ENCODE peak calls at places on chromosomes 2 and 18, in eight cellular contexts. U is substantia nigra; H is effector memory CD4-positive, alpha-beta T cell; K is heart left ventricle; L is upper lobe of right lung; V is CD4-positive, alpha-beta T cell; F is dorsolateral prefrontal cortex; P is CD8-positive, alpha-beta T cell. B is an unnamed sample.
A peak's percentile ranks its signal among the peaks of the same experiment; 100 is the strongest.

GRCh38 chr18:50805732-50806131 is 14.1 kb downstream of the MRO start:
- DNase-seq in U (no peak), H (no peak), P (no peak), F (no peak), K (no peak), V (no peak), L (no peak), B (no peak)

GRCh38 chr2:170362895-170363582 is 185.1 kb downstream of the MYO3B start:
- DNase-seq in V (no peak), U (no peak), F (no peak), H (no peak), K (no peak), L (no peak), P (no peak), B (no peak)

GRCh38 chr18:54712315-54712714 is 116.0 kb upstream of the RAB27B start:
- DNase-seq in U (no peak), K (no peak), L (no peak), P (no peak), F (no peak), H (no peak), V (no peak), B (no peak)

GRCh38 chr2:67782443-67782842 is 280.4 kb downstream of the C1D start:
- DNase-seq in P (no peak), H (no peak), F (no peak), V (no peak), L (no peak), U (no peak), K (peak; percentile 28), B (no peak)

GRCh38 chr2:80335411-80335810 is 30.9 kb upstream of the LRRTM1 start:
- DNase-seq in F (no peak), U (no peak), V (no peak), K (no peak), P (no peak), H (no peak), L (no peak), B (no peak)

GRCh38 chr18:48735070-48735676 is 196.3 kb downstream of the CTIF start:
- DNase-seq in F (no peak), H (no peak), U (no peak), L (no peak), K (no peak), P (no peak), V (no peak), B (no peak)

GRCh38 chr2:160411167-160411566 is 82.4 kb downstream of the RBMS1 start:
- DNase-seq in H (peak; percentile 9), V (no peak), U (no peak), P (peak; percentile 23), L (no peak), F (no peak), K (no peak), B (no peak)

GRCh38 chr18:60599267-60599666 is 226.7 kb upstream of the MC4R start:
- DNase-seq in K (no peak), P (no peak), H (no peak), L (no peak), U (no peak), V (no peak), F (no peak), B (no peak)

GRCh38 chr2:169046440-169047151 is 15.5 kb upstream of the ABCB11 start:
- DNase-seq in U (no peak), F (no peak), H (no peak), K (no peak), P (no peak), L (no peak), V (no peak), B (no peak)

GRCh38 chr2:128155970-128156369 is 65.0 kb downstream of the UGGT1 start:
- DNase-seq in L (no peak), F (no peak), V (no peak), U (no peak), P (no peak), H (no peak), K (no peak), B (no peak)

GRCh38 chr2:128157644-128158043 is 66.6 kb downstream of the UGGT1 start:
- DNase-seq in H (no peak), K (no peak), F (no peak), U (no peak), V (no peak), L (no peak), P (no peak), B (no peak)

GRCh38 chr2:128156812-128157211 is 65.8 kb downstream of the UGGT1 start:
- DNase-seq in L (no peak), U (no peak), P (no peak), H (no peak), F (no peak), K (no peak), V (no peak), B (no peak)

GRCh38 chr2:128153786-128154185 is 62.8 kb downstream of the UGGT1 start:
- DNase-seq in F (no peak), U (no peak), P (no peak), L (no peak), V (no peak), K (no peak), H (no peak), B (no peak)

DNA sequence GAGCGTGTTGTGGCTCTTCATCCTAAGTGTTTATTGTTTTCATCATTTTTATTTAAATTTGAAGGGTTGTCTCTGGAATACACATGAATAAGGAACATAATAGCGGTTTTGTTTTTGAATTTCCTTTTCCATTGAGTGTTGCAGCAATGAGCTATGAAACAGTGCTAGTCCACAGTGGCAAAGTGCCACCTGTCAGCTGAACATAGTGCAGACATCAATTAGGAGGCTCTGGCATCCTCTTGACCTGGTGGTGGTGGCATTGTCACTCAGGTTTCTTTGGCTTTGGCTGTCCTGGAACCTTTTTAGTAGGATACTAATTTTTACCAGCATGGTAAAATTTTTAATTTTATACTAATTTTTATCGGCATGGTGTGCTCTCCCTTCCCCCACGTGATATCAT is 63.2 kb downstream of the UGGT1 start:
- DNase-seq in L (no peak), H (no peak), V (no peak), U (no peak), P (no peak), F (peak; percentile 18), K (peak; percentile 69), B (no peak)
- H3K27ac ChIP-seq in L (no peak overlapping the region), H (no peak overlapping the region), V (no peak overlapping the region), U (no peak overlapping the region), P (no peak overlapping the region), F (peak overlapping the region; percentile 38), K (peak overlapping the region; percentile 41), B (no peak overlapping the region)

GRCh38 chr2:29902356-29902755 is 19.0 kb downstream of the ALK start:
- DNase-seq in V (no peak), F (no peak), P (no peak), L (no peak), H (no peak), U (no peak), K (no peak), B (no peak)

GRCh38 chr2:29895296-29895695 is 26.1 kb downstream of the ALK start:
- DNase-seq in F (no peak), P (no peak), V (no peak), K (no peak), U (no peak), L (no peak), H (no peak), B (no peak)

DNA sequence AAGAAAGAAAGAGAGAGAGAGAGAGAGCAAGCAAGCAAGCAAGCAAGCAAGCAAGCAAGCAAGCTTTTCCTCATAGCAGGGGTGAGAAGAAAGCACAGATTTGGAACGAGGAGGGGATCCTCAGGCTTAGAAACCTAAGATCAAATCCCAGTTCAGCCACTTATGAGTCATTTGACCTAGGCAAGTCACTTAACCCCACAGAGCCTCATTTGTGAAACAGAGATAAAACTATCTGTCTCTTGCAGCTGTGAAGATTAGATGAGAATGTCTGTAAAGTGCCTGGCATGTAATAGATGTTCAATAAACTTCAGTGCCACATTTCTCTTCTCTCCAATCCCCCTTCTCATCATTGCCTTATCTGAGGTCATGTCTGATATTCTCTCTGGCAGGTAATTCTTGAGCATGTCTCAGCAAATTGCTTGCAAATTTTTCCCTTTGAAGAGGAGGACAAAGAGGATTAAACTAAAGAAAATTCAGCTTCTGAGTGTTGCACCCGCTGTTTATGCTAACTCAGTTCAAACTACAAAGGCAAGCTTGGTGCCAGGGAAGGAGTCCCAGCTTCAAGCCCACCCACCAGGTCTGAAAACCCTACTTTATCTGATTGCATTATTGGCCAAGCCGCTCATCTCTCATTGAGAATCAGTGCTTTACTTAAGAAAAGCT is 20.3 kb downstream of the ALK start:
- DNase-seq in K (no peak), L (no peak), V (no peak), U (no peak), F (no peak), P (no peak), H (no peak), B (no peak)
- H3K27ac ChIP-seq in K (no peak overlapping the region), L (no peak overlapping the region), V (no peak overlapping the region), U (no peak overlapping the region), F (no peak overlapping the region), P (no peak overlapping the region), H (no peak overlapping the region), B (no peak overlapping the region)

GRCh38 chr2:68833162-68833561 is 38.0 kb downstream of the BMP10 start:
- DNase-seq in F (no peak), U (no peak), K (no peak), P (no peak), L (no peak), V (no peak), H (no peak), B (no peak)
- H3K27ac ChIP-seq in F (peak overlapping the region; percentile 66), U (peak overlapping the region; percentile 73), K (peak overlapping the region; percentile 79), P (no peak overlapping the region), L (peak overlapping the region; percentile 83), V (no peak overlapping the region), H (no peak overlapping the region), B (peak overlapping the region; percentile 46)

DNA sequence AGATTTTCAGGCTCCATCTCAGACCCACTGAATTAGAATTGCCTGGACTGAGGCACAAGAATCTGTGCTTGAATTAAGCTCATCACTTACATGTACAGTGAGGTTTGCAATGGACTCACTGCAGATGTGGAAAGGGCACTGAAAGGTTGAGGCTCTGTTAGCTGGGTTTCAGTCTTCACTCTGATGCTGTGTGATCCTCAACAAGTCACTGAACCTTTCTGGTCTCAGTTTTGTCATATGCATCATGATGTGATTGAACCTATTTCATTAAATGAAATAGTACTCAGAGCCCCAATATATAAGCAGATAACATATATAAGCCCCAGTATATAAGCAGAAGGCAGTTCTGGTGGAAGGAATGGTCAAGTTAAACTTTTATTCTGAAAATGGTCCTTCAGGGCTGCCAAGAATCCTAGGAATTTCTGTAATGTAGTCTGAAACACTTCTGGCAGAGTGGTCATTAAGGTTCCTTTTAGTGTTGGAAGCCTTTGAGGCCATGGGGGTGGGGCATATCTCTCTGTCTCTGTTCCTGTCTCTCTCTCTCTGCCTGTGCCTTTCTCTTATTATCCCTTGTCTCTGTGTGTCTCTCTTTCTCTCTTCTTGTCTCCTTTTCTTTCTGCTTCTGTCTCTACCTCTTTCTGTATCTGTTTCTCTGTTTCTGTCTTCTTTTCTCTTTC is 110.4 kb downstream of the ADCYAP1 start:
- DNase-seq in H (no peak), L (no peak), U (no peak), K (no peak), V (no peak), F (no peak), P (no peak), B (no peak)
- H3K27ac ChIP-seq in H (no peak overlapping the region), L (no peak overlapping the region), U (no peak overlapping the region), K (no peak overlapping the region), V (no peak overlapping the region), F (no peak overlapping the region), P (no peak overlapping the region), B (no peak overlapping the region)

GRCh38 chr18:9587924-9588323 is 26.4 kb downstream of the PPP4R1 start:
- DNase-seq in U (no peak), V (no peak), F (no peak), K (no peak), H (no peak), L (no peak), P (no peak), B (no peak)
- H3K27ac ChIP-seq in U (no peak overlapping the region), V (no peak overlapping the region), F (no peak overlapping the region), K (no peak overlapping the region), H (no peak overlapping the region), L (no peak overlapping the region), P (no peak overlapping the region), B (no peak overlapping the region)